ENCODE peak calls at places on chromosomes 11 and 22, in four cellular contexts. E is PC-3, Z is DND-41, A is HepG2. F is an unnamed sample. For H4K20me1 and H3K79me2, the result is how much of the 10 kb centered on the place peaks cover.

GRCh38 chr11:72319261-72319660 is 75.3 kb upstream of the PHOX2A start:
- DNase-seq in E (no peak), Z (no peak), A (no peak), F (no peak)

GRCh38 chr22:39984006-39984405 is 10.7 kb upstream of the FAM83F start:
- DNase-seq in E (no peak), Z (no peak), A (no peak), F (no peak)

GRCh38 chr11:26778000-26778757 is 56.3 kb upstream of the SLC5A12 start:
- DNase-seq in E (peak), Z (no peak), A (no peak), F (no peak)

GRCh38 chr22:17769013-17769715 is 5.1 kb downstream of the BID start:
- DNase-seq in E (no peak), Z (no peak), A (no peak), F (no peak)

GRCh38 chr11:64238076-64238475 is 2.8 kb upstream of the FKBP2 start:
- DNase-seq in E (no peak), Z (no peak), A (no peak), F (no peak)

GRCh38 chr11:47302853-47303252 is 32.9 kb downstream of the MADD start:
- DNase-seq in E (no peak), Z (no peak), A (no peak), F (no peak)

GRCh38 chr22:30884211-30885000 is 84.2 kb downstream of the MORC2 start:
- DNase-seq in E (no peak), Z (no peak), A (no peak), F (no peak)

GRCh38 chr11:34327804-34328631 is 29.8 kb downstream of the ABTB2 start:
- DNase-seq in E (no peak), Z (no peak), A (no peak), F (no peak)

GRCh38 chr11:30174265-30175022 is 56.4 kb upstream of the FSHB start:
- DNase-seq in E (no peak), Z (no peak), A (no peak), F (no peak)

GRCh38 chr11:33457948-33458347 is 200.8 kb downstream of the HIPK3 start:
- DNase-seq in E (no peak), Z (no peak), A (no peak), F (no peak)

GRCh38 chr22:24185501-24186351 is 4.4 kb downstream of the SUSD2 start:
- DNase-seq in E (no peak), Z (no peak), A (no peak), F (no peak)

GRCh38 chr11:61035086-61035835 is 63.8 kb downstream of the CD6 start:
- DNase-seq in E (no peak), Z (no peak), A (no peak), F (no peak)

GRCh38 chr22:28425211-28425610 is 254.4 kb downstream of the TTC28 start:
- DNase-seq in E (peak), Z (no peak), A (no peak), F (no peak)

GRCh38 chr22:28424427-28425080 is 255.1 kb downstream of the TTC28 start:
- DNase-seq in E (peak), Z (no peak), A (peak), F (no peak)

GRCh38 chr22:28430656-28431055 is 249.0 kb downstream of the TTC28 start:
- DNase-seq in E (no peak), Z (no peak), A (no peak), F (no peak)

GRCh38 chr22:28429711-28430110 is 249.9 kb downstream of the TTC28 start:
- DNase-seq in E (no peak), Z (no peak), A (no peak), F (no peak)

GRCh38 chr22:28426346-28427132 is 253.1 kb downstream of the TTC28 start:
- DNase-seq in E (no peak), Z (no peak), A (peak), F (no peak)
- H4K20me1 ChIP-seq in E (under half), Z (under half), A (under half), F (under half)

DNA sequence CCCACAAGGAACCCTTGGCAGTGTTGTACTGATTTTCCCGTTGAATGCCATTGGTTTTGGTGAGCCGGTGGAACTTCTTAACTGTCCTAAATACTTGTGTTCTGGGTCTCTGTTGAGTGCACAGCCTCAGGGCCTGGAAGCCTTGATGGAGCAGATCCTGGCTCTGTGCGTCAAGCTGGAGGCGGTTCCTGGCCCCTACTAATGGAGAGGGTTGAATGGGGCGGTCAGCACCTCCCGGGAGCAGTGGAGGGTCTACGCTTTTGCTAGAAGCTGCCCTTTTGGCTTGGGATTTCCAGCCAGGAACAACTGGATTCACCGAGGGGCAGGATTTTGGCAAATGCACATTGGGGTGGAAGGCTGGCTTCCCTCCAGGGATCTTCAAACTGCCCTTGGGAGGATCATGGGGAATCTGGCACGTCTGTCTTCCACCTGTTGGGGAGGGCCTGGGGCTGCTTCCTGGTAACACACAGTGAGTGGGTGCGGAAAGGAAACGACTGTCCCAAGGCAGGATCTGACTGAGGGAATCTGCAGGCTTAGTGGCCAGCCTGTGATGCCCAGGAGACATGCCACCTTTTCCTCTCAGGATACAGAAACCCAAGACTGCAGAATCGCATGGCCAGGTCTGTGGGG is 6.9 kb upstream of the OSBPL5 start:
- DNase-seq in E (no peak), Z (no peak), A (no peak), F (no peak)
- H2AFZ ChIP-seq in E (no peak), Z (peak), A (no peak), F (no peak)

GRCh38 chr11:129385801-129386200 is 10.2 kb downstream of the BARX2 start:
- DNase-seq in E (no peak), Z (no peak), A (no peak), F (no peak)
- H3K79me2 ChIP-seq in E (under half), Z (under half), A (under half), F (half or more)

GRCh38 chr22:44990328-44990727 is 19.5 kb downstream of the PHF21B start:
- DNase-seq in E (no peak), Z (no peak), A (no peak), F (no peak)

GRCh38 chr22:44988671-44989070 is 21.1 kb downstream of the PHF21B start:
- DNase-seq in E (no peak), Z (no peak), A (no peak), F (no peak)

GRCh38 chr22:44981857-44982256 is 27.9 kb downstream of the PHF21B start:
- DNase-seq in E (no peak), Z (no peak), A (no peak), F (no peak)

GRCh38 chr22:44983878-44984482 is 25.8 kb downstream of the PHF21B start:
- DNase-seq in E (no peak), Z (no peak), A (no peak), F (no peak)

GRCh38 chr22:44985906-44986527 is 23.8 kb downstream of the PHF21B start:
- DNase-seq in E (no peak), Z (no peak), A (no peak), F (no peak)
- H4K20me1 ChIP-seq in E (under half), Z (half or more), A (under half), F (under half)

GRCh38 chr11:105046898-105047579 is 1.9 kb upstream of the CARD16 start:
- DNase-seq in E (peak), Z (no peak), A (peak), F (no peak)
- H2AFZ ChIP-seq in E (peak), Z (no peak), A (no peak), F (no peak)

GRCh38 chr11:65392186-65392829 is 5.9 kb downstream of the FRMD8 start:
- DNase-seq in E (no peak), Z (no peak), A (no peak), F (no peak)
- H3K79me2 ChIP-seq in E (under half), Z (half or more), A (under half), F (half or more)

DNA sequence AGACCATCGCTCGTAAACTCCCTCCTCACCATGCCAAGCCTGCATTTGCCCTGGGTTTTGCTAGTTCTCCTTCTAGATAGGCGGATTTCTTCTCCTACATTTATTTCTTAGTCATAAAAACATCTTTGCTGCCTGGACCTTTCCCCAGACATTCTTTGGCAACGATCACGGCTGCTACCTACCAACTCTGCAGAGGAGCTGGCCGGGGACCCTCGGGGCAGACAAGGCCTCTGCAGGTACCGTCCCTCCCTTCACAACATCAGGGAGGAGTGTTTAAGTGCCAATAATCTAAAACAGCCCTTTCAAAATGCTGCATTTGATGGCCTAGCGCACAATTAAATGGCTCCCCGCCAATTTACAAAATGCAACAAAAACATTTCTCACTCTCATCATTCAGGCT is 34.4 kb downstream of the BRD1 start:
- DNase-seq in E (no peak), Z (no peak), A (no peak), F (no peak)
- H4K20me1 ChIP-seq in E (under half), Z (half or more), A (under half), F (under half)

DNA sequence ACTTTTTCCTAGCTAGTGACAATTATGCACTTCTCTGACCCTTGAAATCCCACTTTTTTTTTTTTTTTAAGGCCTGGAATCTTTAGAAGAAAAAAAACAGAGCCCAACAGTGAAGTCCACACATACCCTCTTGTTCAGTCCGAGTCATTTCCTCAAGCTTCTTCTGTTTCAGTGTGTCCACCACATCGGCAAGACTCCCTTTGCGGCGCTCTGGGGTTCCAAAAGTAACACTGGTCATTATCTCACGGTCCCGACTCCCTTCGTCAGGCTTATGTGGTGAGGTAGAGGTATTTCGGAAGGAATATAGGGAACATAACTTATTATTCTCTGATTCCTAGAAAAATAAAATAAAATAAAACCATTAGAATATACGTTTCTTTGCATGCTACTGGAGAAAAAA is 38.0 kb downstream of the SOX6 start:
- DNase-seq in E (no peak), Z (no peak), A (no peak), F (no peak)
- H2AFZ ChIP-seq in E (no peak), Z (no peak), A (no peak), F (no peak)

GRCh38 chr11:118774032-118774431 is 16.9 kb downstream of the DDX6 start:
- DNase-seq in E (no peak), Z (no peak), A (no peak), F (no peak)
- H3K79me2 ChIP-seq in E (half or more), Z (half or more), A (half or more), F (half or more)

GRCh38 chr22:36053242-36054147 is 24.9 kb upstream of the RBFOX2 start:
- DNase-seq in E (no peak), Z (no peak), A (no peak), F (no peak)

GRCh38 chr22:36049678-36049997 is 21.0 kb upstream of the RBFOX2 start:
- DNase-seq in E (no peak), Z (no peak), A (no peak), F (no peak)

GRCh38 chr22:36052505-36052941 is 23.9 kb upstream of the RBFOX2 start:
- DNase-seq in E (peak), Z (peak), A (no peak), F (peak)

GRCh38 chr22:36048911-36049677 is 20.5 kb upstream of the RBFOX2 start:
- DNase-seq in E (peak), Z (no peak), A (no peak), F (no peak)
- H4K20me1 ChIP-seq in E (under half), Z (under half), A (under half), F (under half)

F was measured in MM.1S.